ENCODE peak calls at places on chromosomes 12 and 14, in ten cellular contexts. J, T, N, C, I, K, X, F, A and U are unnamed samples.

GRCh38 chr14:50230601-50231474 is 540 bp downstream of the SOS2 start:
- DNase-seq in J (no peak), T (peak), N (peak), C (peak), I (peak), K (peak), X (no peak), F (peak), A (peak), U (peak)

GRCh38 chr14:23692416-23692815 is 56.3 kb downstream of the DHRS2 start:
- DNase-seq in J (no peak), T (no peak), N (no peak), C (no peak), I (no peak), K (no peak), X (no peak), F (no peak), A (no peak), U (no peak)

GRCh38 chr12:108315486-108316105 is 23.5 kb downstream of the CMKLR1 start:
- DNase-seq in J (no peak), T (no peak), N (no peak), C (no peak), I (no peak), K (no peak), X (no peak), F (no peak), A (no peak), U (no peak)

GRCh38 chr14:56002876-56003625 is 115.2 kb upstream of the PELI2 start:
- DNase-seq in J (no peak), T (no peak), N (no peak), C (no peak), I (no peak), K (no peak), X (no peak), F (no peak), A (no peak), U (no peak)

GRCh38 chr12:132438139-132438700 is 51.7 kb upstream of the FBRSL1 start:
- DNase-seq in J (no peak), T (no peak), N (no peak), C (no peak), I (no peak), K (no peak), X (no peak), F (no peak), A (no peak), U (no peak)

GRCh38 chr12:41441180-41441579 is 253.1 kb downstream of the PDZRN4 start:
- DNase-seq in J (no peak), T (no peak), N (no peak), C (no peak), I (no peak), K (no peak), X (no peak), F (no peak), A (no peak), U (no peak)

GRCh38 chr12:24584032-24584675 is 364.7 kb downstream of the BCAT1 start:
- DNase-seq in J (no peak), T (no peak), N (no peak), C (no peak), I (no peak), K (no peak), X (no peak), F (no peak), A (no peak), U (no peak)

GRCh38 chr12:12798480-12798879 is 13.0 kb downstream of the APOLD1 start:
- DNase-seq in J (no peak), T (no peak), N (no peak), C (no peak), I (no peak), K (no peak), X (no peak), F (no peak), A (no peak), U (no peak)